ENCODE peak calls at places on chromosomes 16 and 17, in nine cellular contexts. F is breast epithelium, K is cardiac muscle cell, B is prostate gland, Q is colonic mucosa, T is Peyer's patch, H is tibial artery, E is ovary, A is PC-9. Y is an unnamed sample. For H3K27me3, the result is how much of the 10 kb centered on the place peaks cover.

GRCh38 chr16:21164521-21165168 is 6.2 kb downstream of the LDAF1 start:
- DNase-seq in F (no peak), K (no peak), B (no peak), Q (no peak), T (no peak), H (no peak), E (no peak), A (no peak), Y (no peak)

GRCh38 chr16:63447121-63447520 is 1410.9 kb upstream of the CDH8 start:
- DNase-seq in F (no peak), K (peak), B (no peak), Q (no peak), T (no peak), H (no peak), E (no peak), A (no peak), Y (no peak)

GRCh38 chr17:17413215-17413792 is 63.5 kb upstream of the MED9 start:
- DNase-seq in F (peak), K (no peak), B (no peak), Q (no peak), T (no peak), H (no peak), E (no peak), A (peak), Y (peak)

GRCh38 chr16:84785843-84786538 is 33.8 kb upstream of the CRISPLD2 start:
- DNase-seq in F (no peak), K (peak), B (no peak), Q (peak), T (peak), H (no peak), E (peak), A (peak), Y (peak)

GRCh38 chr17:21193031-21193430 is 20.9 kb downstream of the TMEM11 start:
- DNase-seq in F (no peak), K (no peak), B (no peak), Q (no peak), T (no peak), H (no peak), E (no peak), A (no peak), Y (no peak)

GRCh38 chr16:84686702-84687298 is 13.0 kb upstream of the USP10 start:
- DNase-seq in F (no peak), K (peak), B (no peak), Q (no peak), T (no peak), H (no peak), E (no peak), A (no peak), Y (no peak)

GRCh38 chr16:66167564-66168291 is 198.8 kb upstream of the CDH5 start:
- DNase-seq in F (no peak), K (peak), B (no peak), Q (no peak), T (no peak), H (no peak), E (peak), A (no peak), Y (no peak)

GRCh38 chr17:1931759-1932579 is 93.2 kb downstream of the RTN4RL1 start:
- DNase-seq in F (no peak), K (peak), B (peak), Q (peak), T (no peak), H (no peak), E (no peak), A (no peak), Y (no peak)

GRCh38 chr17:53659181-53659580 is 163.5 kb upstream of the KIF2B start:
- DNase-seq in F (no peak), K (no peak), B (no peak), Q (no peak), T (no peak), H (no peak), E (no peak), A (no peak), Y (no peak)

GRCh38 chr16:68396481-68396880 is 51.8 kb downstream of the SMPD3 start:
- DNase-seq in F (peak), K (peak), B (peak), Q (peak), T (peak), H (no peak), E (peak), A (no peak), Y (no peak)

GRCh38 chr17:17676752-17677151 is 4.5 kb upstream of the RAI1 start:
- DNase-seq in F (no peak), K (no peak), B (no peak), Q (no peak), T (no peak), H (no peak), E (no peak), A (no peak), Y (no peak)

GRCh38 chr16:65988019-65988418 is 378.5 kb upstream of the CDH5 start:
- DNase-seq in F (no peak), K (no peak), B (no peak), Q (no peak), T (no peak), H (no peak), E (peak), A (no peak), Y (no peak)

GRCh38 chr17:34760931-34761500 is 181.6 kb downstream of the TMEM132E start:
- DNase-seq in F (peak), K (no peak), B (no peak), Q (no peak), T (no peak), H (peak), E (no peak), A (no peak), Y (no peak)

DNA sequence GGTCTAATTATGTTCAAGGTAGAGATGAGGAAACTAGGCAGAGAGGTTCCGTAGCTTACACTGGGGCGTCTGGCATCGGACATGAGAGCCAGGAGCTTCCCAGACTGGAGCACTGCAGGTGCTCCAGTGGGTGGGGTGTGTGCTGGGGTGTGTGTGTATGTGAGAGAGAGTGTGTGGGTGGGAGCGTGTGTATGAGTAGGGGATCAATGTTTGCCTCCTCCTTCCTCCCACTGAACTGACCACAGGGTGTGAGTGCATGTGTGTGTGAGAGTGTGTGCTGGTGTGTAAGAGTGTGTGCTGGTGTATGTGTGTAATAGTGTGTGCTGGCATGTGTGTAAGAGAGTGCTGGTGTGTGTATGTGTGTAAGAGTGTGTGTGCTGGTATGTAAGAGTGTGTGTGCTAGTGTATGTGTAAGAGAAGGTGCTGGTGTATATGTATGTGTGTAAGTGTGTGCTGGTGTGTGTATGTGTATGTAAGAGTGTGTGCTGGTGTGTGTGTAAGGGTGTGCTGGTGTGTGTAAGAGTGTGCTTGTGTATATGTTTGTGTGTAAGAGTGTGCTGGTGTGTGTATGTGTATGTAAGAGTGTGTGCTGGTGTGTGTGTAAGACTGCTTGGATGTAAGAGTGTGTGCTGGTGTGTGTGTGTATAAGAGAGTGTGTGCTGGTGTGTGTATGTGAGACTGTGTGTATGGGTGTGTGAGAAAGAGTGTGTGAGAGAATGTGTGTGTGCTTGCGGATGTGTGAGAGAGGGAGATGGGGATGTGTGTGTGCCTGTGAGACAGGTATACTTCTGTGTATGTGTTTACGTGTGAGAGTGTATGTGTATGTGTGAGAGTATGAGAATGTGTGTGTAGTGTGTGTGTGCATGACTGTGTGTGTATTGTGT is 139.9 kb downstream of the MRM1 start:
- DNase-seq in F (no peak), K (no peak), B (no peak), Q (no peak), T (no peak), H (no peak), E (no peak), A (no peak), Y (no peak)
- H3K27me3 ChIP-seq in F (under half), K (under half), B (under half), Q (under half), T (under half), H (under half), E (under half), A (under half), Y (under half)

DNA sequence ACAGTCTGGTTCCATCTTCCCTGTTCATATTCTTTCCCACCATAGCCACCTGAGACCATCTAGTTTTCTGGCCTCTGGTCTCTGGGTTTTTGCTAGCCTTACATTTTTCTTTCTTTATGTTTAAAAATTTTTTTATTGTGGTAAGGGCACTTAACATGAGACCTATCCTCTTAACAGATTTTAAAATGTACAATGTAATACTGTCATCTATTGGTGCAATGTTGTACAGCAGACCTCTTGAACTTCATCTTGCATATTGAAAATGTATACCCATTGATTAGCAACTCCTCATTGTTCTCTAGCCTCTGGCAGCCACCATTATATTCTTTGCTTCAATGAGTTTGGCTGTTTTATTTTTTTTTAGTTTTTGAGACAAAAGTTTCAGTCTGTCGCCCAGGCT is 39.2 kb downstream of the ITGAM start:
- DNase-seq in F (no peak), K (no peak), B (no peak), Q (no peak), T (no peak), H (no peak), E (no peak), A (no peak), Y (no peak)
- TF ChIP-seq CTCF in F (no peak), K (no peak), B (no peak), Q (peak), T (peak), H (no peak), E (no peak), A (peak), Y (no peak)

GRCh38 chr17:48547839-48548686 is 3.2 kb upstream of the HOXB2 start:
- DNase-seq in F (no peak), K (no peak), B (no peak), Q (no peak), T (peak), H (no peak), E (no peak), A (no peak), Y (no peak)

GRCh38 chr17:48546924-48547838 is 2.3 kb upstream of the HOXB2 start:
- DNase-seq in F (no peak), K (no peak), B (no peak), Q (peak), T (no peak), H (no peak), E (no peak), A (no peak), Y (no peak)

GRCh38 chr17:48545022-48545376 is at the start of gene HOXB2:
- DNase-seq in F (no peak), K (peak), B (no peak), Q (no peak), T (no peak), H (peak), E (no peak), A (no peak), Y (no peak)

GRCh38 chr17:48545539-48545938 is 630 bp upstream of the HOXB2 start:
- DNase-seq in F (no peak), K (no peak), B (no peak), Q (no peak), T (no peak), H (no peak), E (no peak), A (no peak), Y (no peak)

DNA sequence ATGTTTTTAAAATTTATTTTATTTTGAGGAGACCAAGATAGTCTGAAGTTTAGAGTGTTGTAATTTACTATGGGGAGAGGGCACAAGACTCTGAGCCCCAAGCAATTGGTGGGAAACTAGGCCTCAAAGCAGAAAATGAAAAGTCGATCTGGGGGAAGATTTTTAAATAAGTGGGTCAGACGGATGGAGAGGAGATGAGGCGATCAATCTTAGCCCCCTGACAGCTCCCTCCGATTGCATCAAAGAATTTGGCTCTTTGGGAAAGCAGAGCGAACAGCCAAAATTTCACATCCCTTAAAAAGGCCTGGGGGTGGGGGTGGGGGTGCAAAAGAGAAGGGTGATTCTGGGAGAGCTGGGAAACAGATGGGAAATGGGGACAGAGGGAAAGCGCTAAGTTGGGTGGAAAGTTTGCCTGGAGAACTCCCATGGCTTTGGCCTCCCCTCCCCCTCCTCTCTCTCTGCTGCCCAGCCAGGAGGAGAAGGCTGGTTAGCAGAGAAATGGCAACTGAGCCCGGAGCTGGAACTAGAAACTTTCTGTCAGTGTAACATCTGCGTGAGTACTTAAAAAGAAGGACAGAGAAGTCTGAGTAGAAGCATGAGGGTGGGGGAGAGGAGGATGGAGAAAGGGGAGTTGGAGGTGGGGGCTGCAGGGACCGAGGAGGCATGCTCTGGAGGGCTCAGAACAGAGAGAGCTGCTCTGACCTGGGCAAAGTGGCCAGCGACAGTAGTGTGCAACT is 1.4 kb upstream of the HOXB2 start:
- DNase-seq in F (no peak), K (peak), B (no peak), Q (no peak), T (no peak), H (no peak), E (no peak), A (no peak), Y (no peak)
- H3K4me3 ChIP-seq in F (peak), K (peak), B (no peak), Q (no peak), T (no peak), H (peak), E (no peak), A (no peak), Y (peak)

GRCh38 chr17:30513346-30513745 is 36.1 kb downstream of the GOSR1 start:
- DNase-seq in F (no peak), K (no peak), B (no peak), Q (no peak), T (no peak), H (no peak), E (no peak), A (no peak), Y (no peak)
- H3K27me3 ChIP-seq in F (under half), K (under half), B (under half), Q (under half), T (under half), H (under half), E (under half), A (under half), Y (under half)

GRCh38 chr16:73797115-73797514 is 499.5 kb upstream of the PSMD7 start:
- DNase-seq in F (no peak), K (peak), B (no peak), Q (no peak), T (no peak), H (no peak), E (no peak), A (no peak), Y (no peak)

GRCh38 chr16:73793286-73793685 is 503.3 kb upstream of the PSMD7 start:
- DNase-seq in F (no peak), K (no peak), B (no peak), Q (no peak), T (no peak), H (no peak), E (no peak), A (no peak), Y (no peak)

GRCh38 chr16:73792199-73793108 is 504.2 kb upstream of the PSMD7 start:
- DNase-seq in F (no peak), K (no peak), B (no peak), Q (no peak), T (no peak), H (no peak), E (no peak), A (no peak), Y (no peak)

DNA sequence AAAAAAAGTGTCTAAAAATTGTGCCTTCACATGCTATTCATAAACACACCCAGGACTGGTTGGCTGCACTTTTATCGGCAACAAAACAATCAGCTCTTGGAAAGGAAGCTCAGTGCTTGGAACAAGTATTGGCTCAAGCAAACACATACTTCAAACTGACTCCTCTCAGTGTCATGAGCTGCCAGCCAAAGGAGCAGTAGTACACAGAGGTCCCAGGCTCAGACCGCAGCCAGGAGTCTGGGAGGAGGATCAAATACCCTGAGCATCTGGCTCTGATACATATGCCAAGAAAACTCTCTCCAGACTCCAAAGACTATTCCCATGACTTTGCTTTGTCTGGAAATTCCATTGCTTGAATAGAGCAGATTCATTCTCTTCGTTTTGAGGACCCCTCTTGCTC is 501.7 kb upstream of the PSMD7 start:
- DNase-seq in F (no peak), K (no peak), B (peak), Q (no peak), T (no peak), H (peak), E (no peak), A (no peak), Y (no peak)
- TF ChIP-seq CTCF in F (no peak), K (no peak), B (no peak), Q (no peak), T (no peak), H (no peak), E (no peak), A (no peak), Y (no peak)

GRCh38 chr17:9959377-9959981 is 54.4 kb upstream of the RCVRN start:
- DNase-seq in F (no peak), K (peak), B (peak), Q (peak), T (no peak), H (no peak), E (peak), A (no peak), Y (peak)
- H3K4me3 ChIP-seq in F (peak), K (no peak), B (no peak), Q (no peak), T (no peak), H (no peak), E (no peak), A (no peak), Y (no peak)

GRCh38 chr17:81390436-81391214 is 4.6 kb upstream of the BAHCC1 start:
- DNase-seq in F (no peak), K (no peak), B (no peak), Q (no peak), T (no peak), H (no peak), E (no peak), A (no peak), Y (no peak)
- H3K27me3 ChIP-seq in F (under half), K (under half), B (under half), Q (under half), T (under half), H (under half), E (under half), A (under half), Y (under half)

GRCh38 chr17:57861737-57862409 is 12.0 kb upstream of the MRPS23 start:
- DNase-seq in F (no peak), K (peak), B (peak), Q (peak), T (peak), H (peak), E (peak), A (no peak), Y (peak)

GRCh38 chr17:57859601-57860413 is 10.0 kb upstream of the MRPS23 start:
- DNase-seq in F (no peak), K (no peak), B (no peak), Q (no peak), T (no peak), H (no peak), E (no peak), A (no peak), Y (no peak)

GRCh38 chr17:57858838-57859237 is 9.0 kb upstream of the MRPS23 start:
- DNase-seq in F (no peak), K (no peak), B (no peak), Q (no peak), T (no peak), H (no peak), E (no peak), A (no peak), Y (no peak)

GRCh38 chr17:57861000-57861736 is 11.3 kb upstream of the MRPS23 start:
- DNase-seq in F (no peak), K (no peak), B (peak), Q (peak), T (peak), H (peak), E (no peak), A (peak), Y (peak)

GRCh38 chr17:57860414-57860999 is 10.7 kb upstream of the MRPS23 start:
- DNase-seq in F (no peak), K (no peak), B (no peak), Q (no peak), T (no peak), H (no peak), E (no peak), A (no peak), Y (no peak)
- TF ChIP-seq CTCF in F (no peak), K (no peak), B (no peak), Q (no peak), T (no peak), H (no peak), E (no peak), A (no peak), Y (no peak)

GRCh38 chr17:82037889-82038195 is 345 bp upstream of the DCXR start:
- DNase-seq in F (no peak), K (no peak), B (no peak), Q (no peak), T (no peak), H (no peak), E (no peak), A (no peak), Y (no peak)
- H3K4me3 ChIP-seq in F (peak), K (no peak), B (peak), Q (peak), T (peak), H (peak), E (peak), A (peak), Y (peak)